ENCODE peak calls at places on chromosomes 13 and 19, in nine cellular contexts. One of them, this sample, is unnamed.
A peak's percentile ranks its signal among the peaks of the same experiment; 100 is the strongest.

GRCh38 chr13:102907016-102907756 is 61.4 kb downstream of the ERCC5 start:
- DNase-seq in ovary: no peak
- DNase-seq in thyroid gland: no peak
- DNase-seq in K562: no peak
- DNase-seq in transverse colon: no peak
- DNase-seq in breast epithelium: no peak
- DNase-seq in body of pancreas: no peak
- DNase-seq in tibial nerve: no peak
- DNase-seq in IMR-90: no peak
- DNase-seq in this sample: no peak

GRCh38 chr13:99702687-99703319 is 201.5 kb downstream of the TM9SF2 start:
- DNase-seq in K562: no peak
- DNase-seq in body of pancreas: no peak
- DNase-seq in transverse colon: no peak
- DNase-seq in IMR-90: no peak
- DNase-seq in tibial nerve: no peak
- DNase-seq in ovary: no peak
- DNase-seq in thyroid gland: no peak
- DNase-seq in breast epithelium: no peak
- DNase-seq in this sample: no peak

GRCh38 chr13:98252931-98253470 is 75.9 kb upstream of the RNF113B start:
- DNase-seq in K562: no peak
- DNase-seq in ovary: no peak
- DNase-seq in body of pancreas: no peak
- DNase-seq in transverse colon: no peak
- DNase-seq in thyroid gland: peak; percentile 49
- DNase-seq in IMR-90: peak; percentile 88
- DNase-seq in breast epithelium: no peak
- DNase-seq in tibial nerve: peak; percentile 11
- DNase-seq in this sample: no peak

GRCh38 chr19:31338069-31338767 is 11.0 kb downstream of the TSHZ3 start:
- DNase-seq in IMR-90: peak; percentile 85
- DNase-seq in K562: peak; percentile 26
- DNase-seq in breast epithelium: no peak
- DNase-seq in transverse colon: peak; percentile 47
- DNase-seq in thyroid gland: peak; percentile 82
- DNase-seq in ovary: peak; percentile 84
- DNase-seq in tibial nerve: peak; percentile 67
- DNase-seq in body of pancreas: no peak
- DNase-seq in this sample: no peak

GRCh38 chr13:99687728-99688397 is 186.6 kb downstream of the TM9SF2 start:
- DNase-seq in ovary: no peak
- DNase-seq in body of pancreas: no peak
- DNase-seq in K562: no peak
- DNase-seq in tibial nerve: no peak
- DNase-seq in IMR-90: no peak
- DNase-seq in thyroid gland: no peak
- DNase-seq in breast epithelium: no peak
- DNase-seq in transverse colon: no peak
- DNase-seq in this sample: no peak

GRCh38 chr13:80334582-80335260 is 6.2 kb downstream of the SPRY2 start:
- DNase-seq in tibial nerve: no peak
- DNase-seq in ovary: no peak
- DNase-seq in breast epithelium: no peak
- DNase-seq in thyroid gland: no peak
- DNase-seq in body of pancreas: no peak
- DNase-seq in K562: no peak
- DNase-seq in IMR-90: peak; percentile 43
- DNase-seq in transverse colon: no peak
- DNase-seq in this sample: no peak

GRCh38 chr19:39112338-39112890 is 13.2 kb upstream of the PAK4 start:
- DNase-seq in K562: no peak
- DNase-seq in body of pancreas: peak; percentile 32
- DNase-seq in breast epithelium: peak; percentile 91
- DNase-seq in IMR-90: no peak
- DNase-seq in tibial nerve: no peak
- DNase-seq in thyroid gland: no peak
- DNase-seq in ovary: no peak
- DNase-seq in transverse colon: no peak
- DNase-seq in this sample: no peak

GRCh38 chr13:20387441-20387971 is 138.2 kb downstream of the CRYL1 start:
- DNase-seq in IMR-90: peak; percentile 34
- DNase-seq in body of pancreas: no peak
- DNase-seq in tibial nerve: no peak
- DNase-seq in ovary: no peak
- DNase-seq in thyroid gland: no peak
- DNase-seq in K562: no peak
- DNase-seq in breast epithelium: no peak
- DNase-seq in transverse colon: no peak
- DNase-seq in this sample: no peak

GRCh38 chr19:57324992-57325391 is 4.7 kb downstream of the ZNF543 start:
- DNase-seq in breast epithelium: no peak
- DNase-seq in transverse colon: no peak
- DNase-seq in body of pancreas: no peak
- DNase-seq in K562: no peak
- DNase-seq in ovary: no peak
- DNase-seq in thyroid gland: no peak
- DNase-seq in IMR-90: no peak
- DNase-seq in tibial nerve: no peak
- DNase-seq in this sample: no peak

GRCh38 chr19:19101540-19101939 is 36.7 kb downstream of the TMEM161A start:
- DNase-seq in ovary: no peak
- DNase-seq in breast epithelium: no peak
- DNase-seq in K562: no peak
- DNase-seq in thyroid gland: no peak
- DNase-seq in tibial nerve: no peak
- DNase-seq in IMR-90: no peak
- DNase-seq in body of pancreas: no peak
- DNase-seq in transverse colon: no peak
- DNase-seq in this sample: no peak

GRCh38 chr13:77868717-77869116 is 49.9 kb downstream of the EDNRB start:
- DNase-seq in ovary: no peak
- DNase-seq in IMR-90: peak; percentile 56
- DNase-seq in breast epithelium: no peak
- DNase-seq in thyroid gland: no peak
- DNase-seq in K562: no peak
- DNase-seq in transverse colon: no peak
- DNase-seq in body of pancreas: no peak
- DNase-seq in tibial nerve: no peak
- DNase-seq in this sample: no peak

GRCh38 chr19:38173324-38174041 is 50.5 kb downstream of the DPF1 start:
- DNase-seq in body of pancreas: peak; percentile 27
- DNase-seq in IMR-90: peak; percentile 36
- DNase-seq in transverse colon: no peak
- DNase-seq in breast epithelium: peak; percentile 18
- DNase-seq in tibial nerve: no peak
- DNase-seq in thyroid gland: peak; percentile 60
- DNase-seq in ovary: no peak
- DNase-seq in K562: no peak
- DNase-seq in this sample: no peak

GRCh38 chr13:47890146-47890814 is 110.8 kb downstream of the SUCLA2 start:
- DNase-seq in breast epithelium: no peak
- DNase-seq in ovary: no peak
- DNase-seq in body of pancreas: no peak
- DNase-seq in thyroid gland: no peak
- DNase-seq in K562: no peak
- DNase-seq in transverse colon: no peak
- DNase-seq in IMR-90: no peak
- DNase-seq in tibial nerve: no peak
- DNase-seq in this sample: no peak

GRCh38 chr19:4399871-4400768 is at the start of gene SH3GL1:
- DNase-seq in breast epithelium: peak; percentile 92
- DNase-seq in tibial nerve: peak; percentile 90
- DNase-seq in K562: peak; percentile 80
- DNase-seq in ovary: peak; percentile 96
- DNase-seq in transverse colon: peak; percentile 95
- DNase-seq in IMR-90: peak; percentile 88
- DNase-seq in thyroid gland: peak; percentile 94
- DNase-seq in body of pancreas: peak; percentile 96
- DNase-seq in this sample: peak; percentile 96

GRCh38 chr19:49017666-49018351 is 918 bp upstream of the LHB start:
- DNase-seq in body of pancreas: peak; percentile 40
- DNase-seq in thyroid gland: peak; percentile 25
- DNase-seq in ovary: peak; percentile 29
- DNase-seq in transverse colon: peak; percentile 49
- DNase-seq in tibial nerve: no peak
- DNase-seq in K562: peak; percentile 74
- DNase-seq in breast epithelium: no peak
- DNase-seq in IMR-90: peak; percentile 45
- DNase-seq in this sample: peak; percentile 49

GRCh38 chr13:45396548-45397095 is 21.6 kb downstream of the SLC25A30 start:
- DNase-seq in tibial nerve: no peak
- DNase-seq in transverse colon: no peak
- DNase-seq in K562: no peak
- DNase-seq in thyroid gland: peak; percentile 27
- DNase-seq in body of pancreas: no peak
- DNase-seq in ovary: no peak
- DNase-seq in breast epithelium: no peak
- DNase-seq in IMR-90: peak; percentile 23
- DNase-seq in this sample: no peak

DNA sequence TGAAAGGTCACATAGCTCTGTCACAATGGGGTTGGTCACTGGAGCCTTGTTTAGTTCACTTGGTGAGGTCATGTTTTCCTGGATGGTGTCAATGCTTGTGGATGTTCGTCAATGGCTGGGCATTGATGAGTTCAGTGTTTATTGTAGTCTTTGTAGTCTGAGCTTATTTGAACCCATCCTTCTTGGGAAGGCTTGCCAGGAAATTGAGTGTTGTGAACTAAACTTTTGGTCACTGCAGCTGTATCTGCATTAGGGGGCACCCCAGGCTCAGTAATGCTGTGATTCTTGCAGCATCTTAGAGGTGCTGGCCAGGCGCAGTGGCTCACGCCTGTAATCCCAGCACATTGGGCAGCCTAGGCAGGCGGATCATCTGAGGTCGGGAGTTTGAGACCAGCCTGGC is 22.0 kb downstream of the BLOC1S3 start:
- DNase-seq in breast epithelium: no peak
- DNase-seq in transverse colon: no peak
- DNase-seq in ovary: no peak
- DNase-seq in IMR-90: peak; percentile 57
- DNase-seq in body of pancreas: peak; percentile 26
- DNase-seq in thyroid gland: peak; percentile 8
- DNase-seq in K562: no peak
- DNase-seq in tibial nerve: peak; percentile 22
- DNase-seq in this sample: no peak
- TF ChIP-seq CTCF in breast epithelium: no peak
- TF ChIP-seq CTCF in transverse colon: no peak
- TF ChIP-seq CTCF in ovary: no peak
- TF ChIP-seq CTCF in IMR-90: peak; percentile 53
- TF ChIP-seq CTCF in body of pancreas: no peak
- TF ChIP-seq CTCF in thyroid gland: no peak
- TF ChIP-seq CTCF in K562: peak; percentile 61
- TF ChIP-seq CTCF in tibial nerve: no peak
- TF ChIP-seq CTCF in this sample: no peak

GRCh38 chr13:49996951-49997895 is at the start of gene TRIM13:
- DNase-seq in IMR-90: peak; percentile 88
- DNase-seq in breast epithelium: peak; percentile 82
- DNase-seq in ovary: peak; percentile 88
- DNase-seq in transverse colon: peak; percentile 92
- DNase-seq in tibial nerve: peak; percentile 91
- DNase-seq in thyroid gland: peak; percentile 93
- DNase-seq in K562: no peak
- DNase-seq in body of pancreas: peak; percentile 89
- DNase-seq in this sample: peak; percentile 96
- H3K4me1 ChIP-seq in IMR-90: peaks cover 4% of the 10 kb centered on the region
- H3K4me1 ChIP-seq in breast epithelium: no peaks in the 10 kb centered on the region
- H3K4me1 ChIP-seq in ovary: peaks cover 3% of the 10 kb centered on the region
- H3K4me1 ChIP-seq in transverse colon: peaks cover 52% of the 10 kb centered on the region
- H3K4me1 ChIP-seq in tibial nerve: peaks cover 3% of the 10 kb centered on the region
- H3K4me1 ChIP-seq in thyroid gland: peaks cover 33% of the 10 kb centered on the region
- H3K4me1 ChIP-seq in K562: peaks cover 5% of the 10 kb centered on the region
- H3K4me1 ChIP-seq in body of pancreas: peaks cover 39% of the 10 kb centered on the region
- H3K4me1 ChIP-seq in this sample: peaks cover 7% of the 10 kb centered on the region

DNA sequence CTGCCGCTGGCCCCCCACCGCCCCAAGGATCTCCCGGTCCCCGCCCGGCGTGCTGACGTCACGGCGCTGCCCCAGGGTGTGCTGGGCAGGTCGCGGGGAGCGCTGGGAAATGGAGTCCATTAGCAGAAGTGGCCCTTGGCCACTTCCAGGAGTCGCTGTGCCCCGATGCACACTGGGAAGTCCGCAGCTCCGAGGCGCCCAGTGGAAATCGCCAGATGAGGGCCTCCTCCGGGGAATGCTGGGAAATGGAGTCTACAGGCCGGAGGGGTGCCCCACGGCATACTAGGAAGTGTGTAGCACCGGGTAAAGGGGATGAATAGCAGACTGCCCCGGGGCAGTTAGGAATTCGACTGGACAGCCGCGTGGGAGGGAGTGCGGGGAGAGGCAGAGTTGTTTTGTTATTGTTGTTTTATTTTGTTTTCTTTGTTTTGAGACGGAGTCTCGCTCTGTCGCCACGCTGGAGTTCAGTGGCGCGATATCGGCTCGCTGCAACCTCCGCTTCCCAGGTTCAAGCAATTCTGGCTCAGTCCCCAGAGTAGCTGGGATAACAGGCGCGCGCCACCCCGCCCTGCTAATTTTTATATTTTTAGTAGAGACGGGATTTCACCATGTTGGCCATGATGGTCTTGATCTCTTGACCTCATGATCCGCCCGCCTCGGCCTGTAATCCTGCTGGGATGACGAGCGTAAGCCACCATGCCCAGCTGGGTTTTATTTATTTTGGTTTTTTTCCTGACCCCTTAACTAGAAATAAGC is at the start of gene PPP1R12C:
- DNase-seq in IMR-90: peak; percentile 99
- DNase-seq in K562: peak; percentile 96
- DNase-seq in ovary: peak; percentile 99
- DNase-seq in thyroid gland: peak; percentile 99
- DNase-seq in tibial nerve: peak; percentile 96
- DNase-seq in transverse colon: peak; percentile 99
- DNase-seq in breast epithelium: peak; percentile 97
- DNase-seq in body of pancreas: peak; percentile 98
- DNase-seq in this sample: peak; percentile 99
- TF ChIP-seq POLR2A in IMR-90: no peak
- TF ChIP-seq POLR2A in K562: peak; percentile 87
- TF ChIP-seq POLR2A in ovary: no peak
- TF ChIP-seq POLR2A in thyroid gland: no peak
- TF ChIP-seq POLR2A in tibial nerve: no peak
- TF ChIP-seq POLR2A in transverse colon: no peak
- TF ChIP-seq POLR2A in breast epithelium: no peak
- TF ChIP-seq POLR2A in body of pancreas: no peak
- TF ChIP-seq POLR2A in this sample: peak; percentile 25

DNA sequence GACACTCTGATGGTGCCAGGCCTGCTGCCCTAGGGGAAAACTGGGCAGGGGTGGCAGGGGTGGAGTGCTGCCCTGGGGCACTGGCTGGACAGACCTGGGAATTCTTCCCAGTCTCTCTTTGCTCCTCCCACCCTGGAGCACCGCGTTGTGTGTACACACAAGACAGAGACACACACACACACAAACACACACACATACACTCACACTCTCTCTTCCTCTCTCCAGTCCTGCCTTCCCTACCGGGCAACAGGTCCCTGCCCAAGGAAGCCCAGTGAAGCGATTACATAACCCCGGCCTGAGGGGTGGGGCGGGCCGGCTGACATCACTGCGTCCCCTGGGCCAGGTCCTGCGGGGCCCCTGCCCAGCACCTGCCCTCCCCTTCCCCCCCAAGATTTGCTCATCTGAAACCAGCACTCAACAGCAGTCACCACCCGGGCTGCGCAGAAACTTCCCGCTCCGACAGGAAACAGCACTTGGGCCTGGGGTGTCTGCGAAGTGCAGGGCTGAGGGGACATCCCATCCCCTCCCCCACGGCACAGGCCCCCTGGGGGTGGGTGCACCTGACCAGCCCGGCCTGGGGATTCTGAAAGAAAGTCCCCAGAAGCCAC is 1.2 kb downstream of the MKNK2 start:
- DNase-seq in IMR-90: peak; percentile 61
- DNase-seq in thyroid gland: peak; percentile 95
- DNase-seq in transverse colon: peak; percentile 90
- DNase-seq in K562: peak; percentile 59
- DNase-seq in breast epithelium: peak; percentile 90
- DNase-seq in body of pancreas: peak; percentile 95
- DNase-seq in tibial nerve: peak; percentile 81
- DNase-seq in ovary: peak; percentile 90
- DNase-seq in this sample: peak; percentile 94
- TF ChIP-seq CTCF in IMR-90: no peak
- TF ChIP-seq CTCF in thyroid gland: no peak
- TF ChIP-seq CTCF in transverse colon: peak; percentile 8
- TF ChIP-seq CTCF in K562: no peak
- TF ChIP-seq CTCF in breast epithelium: no peak
- TF ChIP-seq CTCF in body of pancreas: no peak
- TF ChIP-seq CTCF in tibial nerve: no peak
- TF ChIP-seq CTCF in ovary: no peak
- TF ChIP-seq CTCF in this sample: no peak